ENCODE peak calls at places on chromosomes 6 and 20, in seven cellular contexts. One of them, this sample, is unnamed.

GRCh38 chr6:160173806-160174205 is 52.2 kb downstream of the SLC22A1 start:
- DNase-seq in spleen: no peak
- DNase-seq in K562: no peak
- DNase-seq in H54: no peak
- DNase-seq in heart left ventricle: no peak
- DNase-seq in endothelial cell of umbilical vein: no peak
- DNase-seq in Peyer's patch: no peak
- DNase-seq in this sample: no peak

GRCh38 chr6:128310061-128310460 is 210.3 kb downstream of the PTPRK start:
- DNase-seq in spleen: no peak
- DNase-seq in K562: no peak
- DNase-seq in H54: no peak
- DNase-seq in heart left ventricle: no peak
- DNase-seq in endothelial cell of umbilical vein: no peak
- DNase-seq in Peyer's patch: no peak
- DNase-seq in this sample: no peak

GRCh38 chr6:68673255-68673654 is 38.2 kb downstream of the ADGRB3 start:
- DNase-seq in spleen: no peak
- DNase-seq in K562: no peak
- DNase-seq in H54: no peak
- DNase-seq in heart left ventricle: no peak
- DNase-seq in endothelial cell of umbilical vein: no peak
- DNase-seq in Peyer's patch: no peak
- DNase-seq in this sample: no peak

GRCh38 chr6:112480551-112480950 is 133.4 kb downstream of the RFPL4B start:
- DNase-seq in spleen: no peak
- DNase-seq in K562: no peak
- DNase-seq in H54: peak
- DNase-seq in heart left ventricle: no peak
- DNase-seq in endothelial cell of umbilical vein: no peak
- DNase-seq in Peyer's patch: no peak
- DNase-seq in this sample: no peak

GRCh38 chr20:58024241-58024721 is 204.2 kb downstream of the ANKRD60 start:
- DNase-seq in spleen: peak
- DNase-seq in K562: no peak
- DNase-seq in H54: no peak
- DNase-seq in heart left ventricle: no peak
- DNase-seq in endothelial cell of umbilical vein: no peak
- DNase-seq in Peyer's patch: no peak
- DNase-seq in this sample: no peak

GRCh38 chr20:62476074-62476838 is 461 bp upstream of the GATA5 start:
- DNase-seq in spleen: no peak
- DNase-seq in K562: peak
- DNase-seq in H54: no peak
- DNase-seq in heart left ventricle: peak
- DNase-seq in endothelial cell of umbilical vein: no peak
- DNase-seq in Peyer's patch: no peak
- DNase-seq in this sample: no peak

GRCh38 chr6:159973951-159974350 is 5.1 kb downstream of the IGF2R start:
- DNase-seq in spleen: no peak
- DNase-seq in K562: no peak
- DNase-seq in H54: no peak
- DNase-seq in heart left ventricle: no peak
- DNase-seq in endothelial cell of umbilical vein: no peak
- DNase-seq in Peyer's patch: no peak
- DNase-seq in this sample: peak

GRCh38 chr6:156283091-156283490 is 494.1 kb upstream of the ARID1B start:
- DNase-seq in spleen: no peak
- DNase-seq in K562: no peak
- DNase-seq in H54: no peak
- DNase-seq in heart left ventricle: no peak
- DNase-seq in endothelial cell of umbilical vein: no peak
- DNase-seq in Peyer's patch: no peak
- DNase-seq in this sample: no peak

GRCh38 chr6:33885121-33886057 is 81.6 kb upstream of the MLN start:
- DNase-seq in spleen: no peak
- DNase-seq in K562: no peak
- DNase-seq in H54: peak
- DNase-seq in heart left ventricle: no peak
- DNase-seq in endothelial cell of umbilical vein: peak
- DNase-seq in Peyer's patch: no peak
- DNase-seq in this sample: peak

GRCh38 chr6:163947276-163947675 is 532.8 kb downstream of the QKI start:
- DNase-seq in spleen: no peak
- DNase-seq in K562: no peak
- DNase-seq in H54: no peak
- DNase-seq in heart left ventricle: no peak
- DNase-seq in endothelial cell of umbilical vein: no peak
- DNase-seq in Peyer's patch: no peak
- DNase-seq in this sample: no peak

GRCh38 chr6:3962897-3963296 is 113.7 kb downstream of the FAM50B start:
- DNase-seq in spleen: no peak
- DNase-seq in K562: no peak
- DNase-seq in H54: no peak
- DNase-seq in heart left ventricle: no peak
- DNase-seq in endothelial cell of umbilical vein: peak
- DNase-seq in Peyer's patch: no peak
- DNase-seq in this sample: no peak

GRCh38 chr20:62875419-62876355 is 14.1 kb upstream of the TCFL5 start:
- DNase-seq in spleen: peak
- DNase-seq in K562: peak
- DNase-seq in H54: peak
- DNase-seq in heart left ventricle: peak
- DNase-seq in endothelial cell of umbilical vein: peak
- DNase-seq in Peyer's patch: no peak
- DNase-seq in this sample: no peak

GRCh38 chr6:43103253-43103876 is 27.3 kb downstream of the PTK7 start:
- DNase-seq in spleen: no peak
- DNase-seq in K562: no peak
- DNase-seq in H54: no peak
- DNase-seq in heart left ventricle: no peak
- DNase-seq in endothelial cell of umbilical vein: no peak
- DNase-seq in Peyer's patch: no peak
- DNase-seq in this sample: no peak

GRCh38 chr6:132730560-132730959 is 16.7 kb upstream of the VNN1 start:
- DNase-seq in spleen: no peak
- DNase-seq in K562: no peak
- DNase-seq in H54: no peak
- DNase-seq in heart left ventricle: no peak
- DNase-seq in endothelial cell of umbilical vein: no peak
- DNase-seq in Peyer's patch: no peak
- DNase-seq in this sample: no peak

GRCh38 chr6:169326067-169326799 is 72.6 kb upstream of the THBS2 start:
- DNase-seq in spleen: no peak
- DNase-seq in K562: no peak
- DNase-seq in H54: peak
- DNase-seq in heart left ventricle: no peak
- DNase-seq in endothelial cell of umbilical vein: no peak
- DNase-seq in Peyer's patch: no peak
- DNase-seq in this sample: peak

GRCh38 chr6:87074051-87074711 is 20.7 kb downstream of the CGA start:
- DNase-seq in spleen: no peak
- DNase-seq in K562: no peak
- DNase-seq in H54: no peak
- DNase-seq in heart left ventricle: no peak
- DNase-seq in endothelial cell of umbilical vein: no peak
- DNase-seq in Peyer's patch: no peak
- DNase-seq in this sample: no peak

GRCh38 chr6:111207141-111207858 is 120.0 kb downstream of the SLC16A10 start:
- DNase-seq in spleen: no peak
- DNase-seq in K562: no peak
- DNase-seq in H54: no peak
- DNase-seq in heart left ventricle: no peak
- DNase-seq in endothelial cell of umbilical vein: no peak
- DNase-seq in Peyer's patch: no peak
- DNase-seq in this sample: no peak

GRCh38 chr20:20371681-20372080 is 3.8 kb downstream of the INSM1 start:
- DNase-seq in spleen: no peak
- DNase-seq in K562: no peak
- DNase-seq in H54: no peak
- DNase-seq in heart left ventricle: no peak
- DNase-seq in endothelial cell of umbilical vein: no peak
- DNase-seq in Peyer's patch: no peak
- DNase-seq in this sample: no peak

GRCh38 chr20:29740601-29740950 is 1516.9 kb upstream of the DEFB115 start:
- DNase-seq in spleen: no peak
- DNase-seq in K562: no peak
- DNase-seq in H54: no peak
- DNase-seq in heart left ventricle: no peak
- DNase-seq in endothelial cell of umbilical vein: no peak
- DNase-seq in Peyer's patch: no peak
- DNase-seq in this sample: no peak

GRCh38 chr20:48843125-48843806 is 15.5 kb upstream of the PREX1 start:
- DNase-seq in spleen: no peak
- DNase-seq in K562: peak
- DNase-seq in H54: no peak
- DNase-seq in heart left ventricle: no peak
- DNase-seq in endothelial cell of umbilical vein: no peak
- DNase-seq in Peyer's patch: no peak
- DNase-seq in this sample: no peak

GRCh38 chr20:59751075-59751711 is 146.9 kb downstream of the PHACTR3 start:
- DNase-seq in spleen: peak
- DNase-seq in K562: peak
- DNase-seq in H54: peak
- DNase-seq in heart left ventricle: peak
- DNase-seq in endothelial cell of umbilical vein: no peak
- DNase-seq in Peyer's patch: peak
- DNase-seq in this sample: peak

GRCh38 chr6:148885154-148885870 is 138.5 kb downstream of the UST start:
- DNase-seq in spleen: no peak
- DNase-seq in K562: no peak
- DNase-seq in H54: no peak
- DNase-seq in heart left ventricle: no peak
- DNase-seq in endothelial cell of umbilical vein: peak
- DNase-seq in Peyer's patch: no peak
- DNase-seq in this sample: no peak

GRCh38 chr20:3990741-3991140 is 24.6 kb downstream of the RNF24 start:
- DNase-seq in spleen: no peak
- DNase-seq in K562: no peak
- DNase-seq in H54: no peak
- DNase-seq in heart left ventricle: no peak
- DNase-seq in endothelial cell of umbilical vein: no peak
- DNase-seq in Peyer's patch: no peak
- DNase-seq in this sample: no peak

GRCh38 chr20:6925744-6926278 is 158.3 kb downstream of the BMP2 start:
- DNase-seq in spleen: no peak
- DNase-seq in K562: no peak
- DNase-seq in H54: no peak
- DNase-seq in heart left ventricle: no peak
- DNase-seq in endothelial cell of umbilical vein: no peak
- DNase-seq in Peyer's patch: no peak
- DNase-seq in this sample: no peak

GRCh38 chr6:169158182-169158573 is 95.5 kb downstream of the THBS2 start:
- DNase-seq in spleen: no peak
- DNase-seq in K562: no peak
- DNase-seq in H54: no peak
- DNase-seq in heart left ventricle: peak
- DNase-seq in endothelial cell of umbilical vein: peak
- DNase-seq in Peyer's patch: no peak
- DNase-seq in this sample: no peak

GRCh38 chr6:125114248-125114858 is 39.2 kb upstream of the TPD52L1 start:
- DNase-seq in spleen: no peak
- DNase-seq in K562: peak
- DNase-seq in H54: no peak
- DNase-seq in heart left ventricle: no peak
- DNase-seq in endothelial cell of umbilical vein: peak
- DNase-seq in Peyer's patch: no peak
- DNase-seq in this sample: peak

GRCh38 chr6:130933712-130934200 is 106.5 kb downstream of the SMLR1 start:
- DNase-seq in spleen: no peak
- DNase-seq in K562: no peak
- DNase-seq in H54: no peak
- DNase-seq in heart left ventricle: no peak
- DNase-seq in endothelial cell of umbilical vein: no peak
- DNase-seq in Peyer's patch: no peak
- DNase-seq in this sample: no peak

GRCh38 chr6:116410945-116411623 is 40.3 kb downstream of the DSE start:
- DNase-seq in spleen: no peak
- DNase-seq in K562: no peak
- DNase-seq in H54: no peak
- DNase-seq in heart left ventricle: peak
- DNase-seq in endothelial cell of umbilical vein: peak
- DNase-seq in Peyer's patch: no peak
- DNase-seq in this sample: no peak

DNA sequence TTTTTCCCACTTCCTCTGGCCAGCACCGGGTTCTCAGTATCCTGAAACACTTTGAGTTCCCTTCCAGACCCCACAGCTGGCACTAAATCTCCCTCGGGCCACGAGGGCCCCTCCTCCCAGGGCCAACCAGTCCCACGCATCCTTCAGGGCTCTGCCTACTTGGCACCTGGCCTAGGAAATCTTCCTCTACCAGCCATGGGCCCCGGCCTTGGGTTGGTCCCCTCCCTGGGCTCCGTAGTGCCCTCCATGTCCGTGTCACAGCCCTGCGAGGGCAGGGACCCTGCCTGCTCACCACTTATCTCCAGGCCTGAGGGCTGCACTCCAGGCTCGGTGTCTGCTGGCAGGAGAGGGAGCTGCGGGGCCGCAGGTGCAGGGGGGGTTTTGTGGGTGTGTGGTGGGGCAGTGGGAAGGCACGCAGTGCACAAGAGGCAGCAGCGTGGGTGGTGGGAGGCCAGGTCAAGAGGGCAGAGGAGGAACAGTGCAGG is 48.8 kb upstream of the CDH22 start:
- DNase-seq in spleen: peak
- DNase-seq in K562: no peak
- DNase-seq in H54: no peak
- DNase-seq in heart left ventricle: peak
- DNase-seq in endothelial cell of umbilical vein: peak
- DNase-seq in Peyer's patch: no peak
- DNase-seq in this sample: no peak
- TF ChIP-seq POLR2A in spleen: no peak
- TF ChIP-seq POLR2A in K562: no peak
- TF ChIP-seq POLR2A in H54: no peak
- TF ChIP-seq POLR2A in heart left ventricle: no peak
- TF ChIP-seq POLR2A in endothelial cell of umbilical vein: no peak
- TF ChIP-seq POLR2A in Peyer's patch: no peak
- TF ChIP-seq POLR2A in this sample: no peak

GRCh38 chr6:101689156-101689555 is 295.6 kb downstream of the GRIK2 start:
- DNase-seq in spleen: no peak
- DNase-seq in K562: no peak
- DNase-seq in H54: no peak
- DNase-seq in heart left ventricle: no peak
- DNase-seq in endothelial cell of umbilical vein: no peak
- DNase-seq in Peyer's patch: no peak
- DNase-seq in this sample: no peak
- TF ChIP-seq POLR2A in spleen: no peak
- TF ChIP-seq POLR2A in K562: no peak
- TF ChIP-seq POLR2A in H54: no peak
- TF ChIP-seq POLR2A in heart left ventricle: no peak
- TF ChIP-seq POLR2A in endothelial cell of umbilical vein: no peak
- TF ChIP-seq POLR2A in Peyer's patch: no peak
- TF ChIP-seq POLR2A in this sample: no peak

GRCh38 chr20:5821627-5822215 is 71.5 kb downstream of the SHLD1 start:
- DNase-seq in spleen: no peak
- DNase-seq in K562: no peak
- DNase-seq in H54: peak
- DNase-seq in heart left ventricle: no peak
- DNase-seq in endothelial cell of umbilical vein: no peak
- DNase-seq in Peyer's patch: no peak
- DNase-seq in this sample: no peak
- TF ChIP-seq POLR2A in spleen: no peak
- TF ChIP-seq POLR2A in K562: no peak
- TF ChIP-seq POLR2A in H54: no peak
- TF ChIP-seq POLR2A in heart left ventricle: no peak
- TF ChIP-seq POLR2A in endothelial cell of umbilical vein: no peak
- TF ChIP-seq POLR2A in Peyer's patch: no peak
- TF ChIP-seq POLR2A in this sample: no peak

GRCh38 chr20:40305303-40305702 is 383.7 kb downstream of the MAFB start:
- DNase-seq in spleen: no peak
- DNase-seq in K562: no peak
- DNase-seq in H54: no peak
- DNase-seq in heart left ventricle: no peak
- DNase-seq in endothelial cell of umbilical vein: no peak
- DNase-seq in Peyer's patch: no peak
- DNase-seq in this sample: no peak
- TF ChIP-seq POLR2A in spleen: no peak
- TF ChIP-seq POLR2A in K562: no peak
- TF ChIP-seq POLR2A in H54: no peak
- TF ChIP-seq POLR2A in heart left ventricle: no peak
- TF ChIP-seq POLR2A in endothelial cell of umbilical vein: no peak
- TF ChIP-seq POLR2A in Peyer's patch: no peak
- TF ChIP-seq POLR2A in this sample: no peak

This sample was measured in NB4.